ENCODE peak calls at places on chromosomes 12 and 14, in five cellular contexts. Y, X, L, C and W are unnamed samples.

GRCh38 chr14:60349663-60350365 is 100.8 kb downstream of the PPM1A start:
- DNase-seq in C (peak; percentile 65), Y (peak; percentile 47), L (no peak), X (peak; percentile 30), W (no peak)

GRCh38 chr14:85438613-85439012 is 91.3 kb upstream of the FLRT2 start:
- DNase-seq in X (no peak), C (no peak), L (no peak), Y (no peak), W (no peak)

GRCh38 chr14:100285021-100285912 is 21.0 kb downstream of the SLC25A29 start:
- DNase-seq in Y (peak; percentile 57), L (peak; percentile 75), C (peak; percentile 40), X (no peak), W (no peak)

GRCh38 chr14:104436741-104437701 is 142.5 kb upstream of the C14orf180 start:
- DNase-seq in L (no peak), C (no peak), X (no peak), Y (no peak), W (no peak)

GRCh38 chr12:21989819-21990412 is 48.7 kb upstream of the ABCC9 start:
- DNase-seq in Y (peak; percentile 12), C (peak; percentile 62), L (no peak), X (no peak), W (no peak)

GRCh38 chr12:52043386-52044212 is 7.6 kb upstream of the NR4A1 start:
- DNase-seq in X (peak; percentile 86), Y (no peak), L (peak; percentile 84), C (peak; percentile 83), W (no peak)

GRCh38 chr12:6647083-6647604 is at the start of gene ACRBP:
- DNase-seq in C (peak; percentile 60), Y (peak; percentile 34), L (peak; percentile 81), X (peak; percentile 79), W (no peak)

GRCh38 chr14:104460920-104461651 is 118.5 kb upstream of the C14orf180 start:
- DNase-seq in X (no peak), Y (no peak), L (no peak), C (no peak), W (no peak)

GRCh38 chr14:89870335-89870734 is 84.2 kb downstream of the EFCAB11 start:
- DNase-seq in C (peak; percentile 87), X (no peak), Y (no peak), L (no peak), W (no peak)

GRCh38 chr12:24222968-24223367 is 273.5 kb upstream of the SOX5 start:
- DNase-seq in Y (peak; percentile 77), X (no peak), C (peak; percentile 82), L (no peak), W (peak; percentile 21)

GRCh38 chr14:60865378-60866127 is 115.3 kb downstream of the TRMT5 start:
- DNase-seq in Y (no peak), X (no peak), L (no peak), C (no peak), W (no peak)

GRCh38 chr12:28708918-28709371 is 440.1 kb upstream of the FAR2 start:
- DNase-seq in L (no peak), C (peak; percentile 63), Y (peak; percentile 20), X (peak; percentile 43), W (peak; percentile 63)

GRCh38 chr12:15751741-15752140 is 37.4 kb downstream of the EPS8 start:
- DNase-seq in L (no peak), X (no peak), Y (no peak), C (peak; percentile 41), W (no peak)

GRCh38 chr12:47616440-47616839 is 89.4 kb downstream of the RPAP3 start:
- DNase-seq in C (no peak), Y (no peak), X (no peak), L (no peak), W (no peak)

GRCh38 chr12:9741726-9742125 is 8.8 kb upstream of the CLECL1 start:
- DNase-seq in Y (no peak), C (no peak), L (no peak), X (no peak), W (no peak)

GRCh38 chr14:105857223-105857815 is 330.9 kb downstream of the TMEM121 start:
- DNase-seq in C (no peak), X (no peak), Y (no peak), L (no peak), W (no peak)

GRCh38 chr12:65818454-65819382 is 5.6 kb upstream of the HMGA2 start:
- DNase-seq in Y (no peak), X (no peak), C (no peak), L (no peak), W (no peak)

GRCh38 chr14:86115972-86116371 is 586.0 kb downstream of the FLRT2 start:
- DNase-seq in C (no peak), Y (no peak), X (no peak), L (no peak), W (no peak)

GRCh38 chr12:93135286-93136239 is 206.5 kb upstream of the EEA1 start:
- DNase-seq in Y (peak; percentile 46), X (no peak), C (peak; percentile 57), L (no peak), W (peak; percentile 64)

GRCh38 chr14:51533160-51533559 is 118.5 kb upstream of the FRMD6 start:
- DNase-seq in X (no peak), C (peak; percentile 83), Y (peak; percentile 43), L (no peak), W (peak; percentile 43)

GRCh38 chr12:6902448-6902847 is 2.2 kb upstream of the LRRC23 start:
- DNase-seq in C (no peak), L (no peak), Y (no peak), X (no peak), W (no peak)

GRCh38 chr12:67697981-67698380 is 49.4 kb downstream of the DYRK2 start:
- DNase-seq in Y (peak; percentile 51), L (no peak), X (no peak), C (no peak), W (no peak)

GRCh38 chr14:102544745-102545460 is 35.3 kb upstream of the ANKRD9 start:
- DNase-seq in L (no peak), X (no peak), C (no peak), Y (no peak), W (no peak)

GRCh38 chr14:68696721-68697495 is 96.0 kb downstream of the ZFP36L1 start:
- DNase-seq in L (no peak), X (no peak), Y (no peak), C (no peak), W (no peak)

GRCh38 chr12:80909370-80909769 is 28.4 kb downstream of the LIN7A start:
- DNase-seq in X (no peak), L (no peak), Y (no peak), C (no peak), W (no peak)

GRCh38 chr14:58617619-58618018 is 20.1 kb upstream of the DACT1 start:
- DNase-seq in L (no peak), Y (peak; percentile 36), C (peak; percentile 38), X (no peak), W (no peak)

GRCh38 chr12:47272412-47273190 is 192.8 kb upstream of the AMIGO2 start:
- DNase-seq in L (no peak), C (peak; percentile 19), X (no peak), Y (peak; percentile 22), W (no peak)

GRCh38 chr12:52038447-52038846 is 12.8 kb upstream of the NR4A1 start:
- DNase-seq in Y (no peak), X (no peak), C (peak; percentile 53), L (no peak), W (no peak)

GRCh38 chr14:81450100-81450531 is 50.0 kb upstream of the STON2 start:
- DNase-seq in Y (no peak), L (peak; percentile 76), C (peak; percentile 64), X (no peak), W (peak; percentile 16)

GRCh38 chr14:102095231-102095870 is 8.5 kb upstream of the HSP90AA1 start:
- DNase-seq in Y (peak; percentile 28), X (no peak), L (no peak), C (peak; percentile 59), W (no peak)

GRCh38 chr14:101900253-101900652 is 64.1 kb upstream of the DYNC1H1 start:
- DNase-seq in C (no peak), L (no peak), X (no peak), Y (no peak), W (no peak)

GRCh38 chr14:67411820-67412421 is at the start of gene PLEK2:
- DNase-seq in Y (no peak), C (peak; percentile 33), L (peak; percentile 42), X (no peak), W (no peak)

GRCh38 chr14:36517242-36518030 is 2.6 kb downstream of the NKX2-1 start:
- DNase-seq in Y (no peak), X (no peak), L (no peak), C (no peak), W (no peak)
- H3K4me3 ChIP-seq in Y (no peak overlapping the region), X (peak overlapping the region; percentile 2), L (peak overlapping the region; percentile 55), C (no peak overlapping the region), W (no peak overlapping the region)

GRCh38 chr14:22065372-22065771 is 391.8 kb upstream of the OR4E1 start:
- DNase-seq in C (no peak), Y (no peak), X (no peak), L (no peak), W (no peak)

GRCh38 chr14:22070119-22070982 is 396.7 kb upstream of the OR4E1 start:
- DNase-seq in C (peak; percentile 8), Y (no peak), X (no peak), L (peak; percentile 34), W (no peak)

GRCh38 chr14:22071001-22071400 is 397.4 kb upstream of the OR4E1 start:
- DNase-seq in C (no peak), L (no peak), Y (no peak), X (no peak), W (no peak)
- H3K4me3 ChIP-seq in C (no peak overlapping the region), L (no peak overlapping the region), Y (no peak overlapping the region), X (no peak overlapping the region), W (no peak overlapping the region)

GRCh38 chr14:50062438-50063039 is 53.8 kb downstream of the VCPKMT start:
- DNase-seq in L (no peak), X (no peak), C (peak; percentile 74), Y (peak; percentile 85), W (peak; percentile 42)
- H3K4me3 ChIP-seq in L (no peak overlapping the region), X (no peak overlapping the region), C (no peak overlapping the region), Y (no peak overlapping the region), W (no peak overlapping the region)

GRCh38 chr12:124100572-124101178 is 127.7 kb downstream of the ZNF664 start:
- DNase-seq in L (no peak), Y (no peak), C (no peak), X (no peak), W (no peak)

GRCh38 chr12:124110372-124110883 is 137.4 kb downstream of the ZNF664 start:
- DNase-seq in L (no peak), Y (no peak), X (no peak), C (no peak), W (no peak)

GRCh38 chr12:124107299-124107698 is 134.3 kb downstream of the ZNF664 start:
- DNase-seq in Y (no peak), X (no peak), C (no peak), L (no peak), W (no peak)

GRCh38 chr12:124109760-124110159 is 136.7 kb downstream of the ZNF664 start:
- DNase-seq in Y (peak; percentile 39), C (peak; percentile 20), X (no peak), L (no peak), W (no peak)

GRCh38 chr12:124105546-124105945 is 132.5 kb downstream of the ZNF664 start:
- DNase-seq in L (no peak), C (no peak), X (no peak), Y (no peak), W (no peak)
- H3K4me3 ChIP-seq in L (no peak overlapping the region), C (no peak overlapping the region), X (no peak overlapping the region), Y (no peak overlapping the region), W (no peak overlapping the region)

GRCh38 chr14:95597784-95598204 is 62.9 kb downstream of the GLRX5 start:
- DNase-seq in L (no peak), X (no peak), Y (no peak), C (peak; percentile 72), W (peak; percentile 3)
- H3K4me3 ChIP-seq in L (no peak overlapping the region), X (no peak overlapping the region), Y (peak overlapping the region; percentile 23), C (no peak overlapping the region), W (no peak overlapping the region)

GRCh38 chr14:56821807-56822615 is 11.7 kb upstream of the OTX2 start:
- DNase-seq in Y (no peak), X (no peak), C (no peak), L (no peak), W (no peak)
- H3K4me3 ChIP-seq in Y (no peak overlapping the region), X (no peak overlapping the region), C (no peak overlapping the region), L (no peak overlapping the region), W (no peak overlapping the region)